ENCODE peak calls at places on chromosomes 6 and 20, in five cellular contexts. X is GM23248, O is OCI-LY7, K is PC-3, Y is HCT116. N is an unnamed sample.
A peak's percentile ranks its signal among the peaks of the same experiment; 100 is the strongest.

GRCh38 chr6:81981812-81982211 is 229.3 kb upstream of the TENT5A start:
- DNase-seq in O (no peak), X (peak; percentile 76), Y (peak; percentile 43), K (peak; percentile 83), N (no peak)

GRCh38 chr6:144140859-144141258 is 9.5 kb upstream of the STX11 start:
- DNase-seq in K (no peak), O (no peak), X (no peak), Y (no peak), N (no peak)

GRCh38 chr6:139588076-139588639 is 213.7 kb upstream of the CITED2 start:
- DNase-seq in X (peak; percentile 33), K (peak; percentile 61), Y (peak; percentile 52), O (no peak), N (peak; percentile 18)

GRCh38 chr6:17151888-17152287 is 50.0 kb downstream of the STMND1 start:
- DNase-seq in Y (no peak), K (no peak), O (no peak), X (no peak), N (no peak)

GRCh38 chr20:19603390-19603753 is 154.7 kb upstream of the RIN2 start:
- DNase-seq in O (no peak), K (no peak), X (no peak), Y (no peak), N (no peak)

GRCh38 chr6:6736753-6737654 is 148.5 kb downstream of the LY86 start:
- DNase-seq in O (no peak), Y (no peak), K (no peak), X (peak; percentile 87), N (peak; percentile 75)

GRCh38 chr6:131636880-131637792 is at the start of gene ENPP3:
- DNase-seq in O (peak; percentile 50), X (no peak), Y (no peak), K (no peak), N (no peak)

GRCh38 chr6:69487688-69488087 is 309.1 kb downstream of the LMBRD1 start:
- DNase-seq in Y (no peak), O (peak; percentile 6), X (no peak), K (peak; percentile 26), N (peak; percentile 9)

GRCh38 chr6:166058064-166058739 is 109.4 kb downstream of the TBXT start:
- DNase-seq in O (no peak), Y (no peak), X (peak; percentile 73), K (no peak), N (no peak)

GRCh38 chr6:105675715-105676397 is 273.0 kb upstream of the PREP start:
- DNase-seq in X (peak; percentile 95), Y (peak; percentile 73), O (no peak), K (peak; percentile 89), N (peak; percentile 8)

DNA sequence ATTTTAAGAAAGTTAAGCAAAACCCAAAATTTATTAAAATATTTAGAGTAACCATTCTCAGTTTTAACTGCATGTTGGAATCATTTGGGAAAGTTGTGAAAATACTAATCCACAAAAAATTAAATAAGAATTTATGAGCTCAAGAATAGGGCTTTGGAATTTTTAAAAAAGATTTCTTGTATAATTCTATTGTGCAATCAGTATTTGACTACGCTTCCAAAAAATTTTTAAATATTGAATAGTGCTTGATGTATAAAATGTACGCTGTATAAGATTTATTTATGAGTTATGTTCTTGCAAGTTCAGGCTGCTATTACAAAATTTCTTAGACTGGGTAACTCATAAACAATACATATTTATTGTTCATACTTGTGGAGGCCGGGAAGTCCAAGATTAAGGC is 571.7 kb downstream of the MMUT start:
- DNase-seq in X (no peak), O (no peak), Y (no peak), K (no peak), N (no peak)
- H2AFZ ChIP-seq in X (no peak overlapping the region), O (no peak overlapping the region), Y (no peak overlapping the region), K (no peak overlapping the region), N (no peak overlapping the region)

GRCh38 chr6:52325695-52326471 is 36.1 kb upstream of the PAQR8 start:
- DNase-seq in Y (no peak), O (no peak), X (no peak), K (no peak), N (peak; percentile 90)
- H3K4me3 ChIP-seq in Y (no peak overlapping the region), O (no peak overlapping the region), X (no peak overlapping the region), K (no peak overlapping the region), N (peak overlapping the region; percentile 2)

GRCh38 chr20:58215116-58215515 is 13.3 kb downstream of the ANKRD60 start:
- DNase-seq in Y (no peak), X (no peak), K (no peak), O (no peak), N (no peak)

GRCh38 chr20:58213716-58214115 is 14.7 kb downstream of the ANKRD60 start:
- DNase-seq in X (no peak), O (no peak), K (no peak), Y (no peak), N (no peak)

GRCh38 chr20:58213112-58213511 is 15.3 kb downstream of the ANKRD60 start:
- DNase-seq in K (peak; percentile 34), Y (no peak), O (no peak), X (peak; percentile 68), N (peak; percentile 34)

GRCh38 chr20:58212636-58213035 is 15.8 kb downstream of the ANKRD60 start:
- DNase-seq in K (no peak), O (no peak), Y (no peak), X (no peak), N (no peak)

DNA sequence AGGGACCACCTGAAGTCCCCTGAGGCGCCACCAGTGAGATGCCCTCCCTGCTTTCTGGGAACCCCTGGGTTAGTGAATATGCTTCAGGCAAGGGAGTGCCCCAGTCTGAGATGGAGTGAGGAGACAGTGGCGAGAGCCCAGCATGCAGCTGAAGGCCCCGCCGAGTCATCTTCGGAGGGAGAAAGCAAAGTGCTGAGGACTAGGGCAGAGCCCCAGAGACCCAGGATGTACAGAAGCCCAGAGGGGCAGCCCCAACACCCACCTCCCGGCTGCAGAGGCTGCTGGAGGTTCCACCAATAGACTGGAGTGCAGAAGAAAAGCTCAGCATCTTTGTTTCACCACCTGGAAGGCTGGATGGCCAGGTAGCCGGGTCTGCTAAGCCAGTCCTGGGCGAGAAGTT is 14.1 kb downstream of the ANKRD60 start:
- DNase-seq in O (no peak), X (no peak), Y (no peak), K (no peak), N (no peak)
- TF ChIP-seq EZH2phosphoT487 in O (no peak), X (no peak), Y (no peak), K (no peak), N (no peak)

DNA sequence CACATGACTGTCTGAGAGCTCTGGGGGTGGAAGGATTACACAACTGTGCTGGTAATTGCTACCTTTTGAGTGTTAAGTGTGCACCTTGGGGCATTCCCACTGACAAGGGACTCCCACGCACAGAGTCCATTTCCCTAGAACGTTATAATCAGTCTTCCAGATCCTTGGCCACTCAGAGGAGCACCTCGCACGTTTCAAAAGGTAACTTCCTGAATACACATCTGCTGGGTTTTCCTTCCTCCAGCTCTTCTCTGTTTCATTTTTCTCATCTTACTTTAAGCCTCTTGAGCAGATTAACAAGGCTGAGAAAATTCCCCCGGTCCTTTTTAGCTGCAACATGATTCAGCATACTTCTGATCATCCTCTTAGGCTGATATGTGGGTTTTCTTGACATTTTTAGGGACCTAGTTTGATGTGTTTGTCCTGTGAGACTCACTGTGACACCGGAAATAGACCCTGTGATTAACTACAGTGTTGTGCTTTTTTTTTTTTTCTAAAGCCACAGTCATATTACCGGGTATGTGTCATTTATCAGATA is 98.4 kb upstream of the DUSP22 start:
- DNase-seq in O (peak; percentile 72), X (no peak), Y (no peak), K (no peak), N (no peak)
- H2AFZ ChIP-seq in O (peak overlapping the region; percentile 92), X (no peak overlapping the region), Y (no peak overlapping the region), K (no peak overlapping the region), N (no peak overlapping the region)

DNA sequence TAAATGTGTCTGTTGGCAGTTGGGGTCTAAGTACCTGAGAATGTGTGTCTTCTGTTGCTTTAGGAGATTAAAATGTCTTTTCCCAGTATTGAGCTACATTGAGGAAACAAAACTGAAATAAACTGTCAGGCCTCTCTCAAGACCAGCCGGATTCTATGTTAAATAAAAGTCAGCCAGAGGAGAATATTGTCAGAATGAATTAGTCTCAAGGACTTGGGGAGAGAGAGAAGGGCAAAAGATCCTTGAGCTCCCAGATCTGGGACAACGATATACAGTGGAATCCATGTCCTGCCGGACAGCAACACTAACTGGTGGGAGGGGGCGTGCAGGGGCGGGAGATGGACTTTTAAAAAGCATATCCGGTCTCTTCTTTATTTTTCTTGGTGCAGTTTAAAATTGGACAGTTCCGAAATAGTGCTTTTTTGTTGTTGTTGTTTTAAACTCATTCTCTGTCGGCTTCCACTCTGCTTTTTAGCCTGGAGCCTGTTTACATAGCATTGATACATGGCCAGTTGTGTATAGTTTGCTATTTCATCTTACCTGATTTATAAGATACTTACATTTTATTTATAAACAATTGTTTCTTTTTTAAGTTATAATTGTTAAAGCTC is 3.3 kb upstream of the TBX18 start:
- DNase-seq in O (no peak), X (no peak), K (no peak), Y (no peak), N (no peak)
- H3K4me3 ChIP-seq in O (no peak overlapping the region), X (peak overlapping the region; percentile 72), K (no peak overlapping the region), Y (no peak overlapping the region), N (no peak overlapping the region)

GRCh38 chr20:3994125-3994524 is 21.2 kb downstream of the RNF24 start:
- DNase-seq in O (no peak), Y (no peak), X (no peak), K (no peak), N (no peak)

GRCh38 chr20:3997446-3997845 is 17.9 kb downstream of the RNF24 start:
- DNase-seq in K (no peak), Y (no peak), X (no peak), O (no peak), N (no peak)

GRCh38 chr20:3995749-3996305 is 19.5 kb downstream of the RNF24 start:
- DNase-seq in K (no peak), Y (no peak), X (no peak), O (no peak), N (no peak)

GRCh38 chr20:3993109-3993508 is 22.2 kb downstream of the RNF24 start:
- DNase-seq in Y (no peak), X (no peak), K (no peak), O (no peak), N (no peak)

DNA sequence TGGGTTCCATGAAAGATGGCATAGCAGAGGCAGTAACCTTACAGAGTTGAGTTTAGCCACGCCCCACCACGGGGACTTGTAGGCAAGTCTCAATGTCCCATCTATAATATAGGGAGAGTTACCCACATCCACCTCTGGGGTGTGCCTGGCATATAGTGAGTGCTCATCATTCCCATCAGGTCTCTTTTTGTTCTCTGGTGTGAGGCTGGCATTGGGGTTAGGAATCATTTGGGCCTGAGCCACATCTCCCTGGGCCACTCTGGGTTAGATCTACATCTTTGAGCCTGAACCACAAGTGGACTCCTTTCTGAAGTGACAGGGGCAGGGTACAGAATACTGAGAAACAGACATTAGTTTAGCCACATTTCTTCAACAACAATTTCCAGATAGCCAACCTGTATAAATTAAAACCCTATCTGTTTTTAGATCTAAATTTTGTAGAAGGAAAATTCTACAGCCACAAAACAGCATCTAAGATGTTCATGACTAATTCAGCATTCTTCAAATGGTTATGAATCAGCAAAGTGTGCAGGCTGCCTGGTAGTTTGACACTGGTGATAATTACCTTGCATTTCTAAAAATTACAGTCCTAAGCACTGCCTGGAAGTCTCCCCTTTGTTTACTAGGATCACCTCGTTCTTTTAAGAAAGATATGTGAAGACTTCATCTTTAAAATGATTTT is 20.1 kb downstream of the RNF24 start:
- DNase-seq in X (peak; percentile 83), Y (no peak), K (peak; percentile 36), O (no peak), N (no peak)
- TF ChIP-seq EZH2phosphoT487 in X (no peak), Y (no peak), K (no peak), O (no peak), N (no peak)

GRCh38 chr20:13002256-13002655 is 6.5 kb upstream of the SPTLC3 start:
- DNase-seq in K (no peak), Y (no peak), O (no peak), X (no peak), N (no peak)
- H2AFZ ChIP-seq in K (no peak overlapping the region), Y (no peak overlapping the region), O (no peak overlapping the region), X (no peak overlapping the region), N (no peak overlapping the region)

N was measured in neural progenitor cell.